ENCODE peak calls at places on chromosomes 7 and 10, in nine cellular contexts. L is fibroblast of lung, R is tibial nerve, S is kidney epithelial cell, N is AG04449, Z is SK-N-SH, E is cardiac muscle cell, W is brain microvascular endothelial cell, V is astrocyte of the cerebellum. K is an unnamed sample.

GRCh38 chr7:25326466-25327156 is 98.3 kb upstream of the NPVF start:
- DNase-seq in R (no peak), L (no peak), E (no peak), W (no peak), Z (no peak), V (no peak), N (no peak), S (no peak), K (no peak)

GRCh38 chr10:113993489-113993932 is 50.2 kb upstream of the ADRB1 start:
- DNase-seq in W (peak), Z (no peak), E (no peak), S (no peak), R (no peak), N (no peak), L (peak), V (peak), K (no peak)

GRCh38 chr7:157709531-157710251 is 372.9 kb downstream of the DNAJB6 start:
- DNase-seq in N (no peak), L (no peak), S (no peak), R (no peak), Z (no peak), V (no peak), E (no peak), W (no peak), K (no peak)

GRCh38 chr10:123549761-123550454 is 116.2 kb upstream of the GPR26 start:
- DNase-seq in Z (no peak), W (no peak), R (no peak), S (no peak), L (no peak), N (no peak), E (no peak), V (no peak), K (no peak)

GRCh38 chr10:11539191-11539868 is 72.1 kb downstream of the USP6NL start:
- DNase-seq in L (peak), R (no peak), E (no peak), N (no peak), W (no peak), V (no peak), Z (no peak), S (no peak), K (no peak)

GRCh38 chr7:158861004-158861787 is 4.8 kb downstream of the DYNC2I1 start:
- DNase-seq in Z (no peak), E (no peak), L (no peak), S (no peak), V (no peak), R (no peak), W (no peak), N (no peak), K (no peak)

GRCh38 chr10:128534686-128535085 is 408.5 kb upstream of the MKI67 start:
- DNase-seq in S (no peak), L (no peak), V (no peak), R (no peak), W (no peak), N (no peak), E (no peak), Z (no peak), K (no peak)

GRCh38 chr10:104424719-104425118 is 71.1 kb downstream of the CFAP58 start:
- DNase-seq in L (peak), N (no peak), R (no peak), S (no peak), E (no peak), W (no peak), V (no peak), Z (no peak), K (no peak)

GRCh38 chr10:25933653-25934608 is at the start of gene MYO3A:
- DNase-seq in R (no peak), L (no peak), S (no peak), W (no peak), Z (peak), V (no peak), E (peak), N (no peak), K (no peak)

GRCh38 chr7:138449580-138449979 is 10.5 kb upstream of the TRIM24 start:
- DNase-seq in N (no peak), Z (peak), L (no peak), V (no peak), R (no peak), E (no peak), W (no peak), S (no peak), K (no peak)

GRCh38 chr10:35225204-35225603 is 98.6 kb downstream of the CREM start:
- DNase-seq in L (no peak), R (no peak), N (no peak), W (no peak), Z (no peak), E (no peak), V (no peak), S (no peak), K (no peak)

GRCh38 chr10:35224045-35224740 is 97.5 kb downstream of the CREM start:
- DNase-seq in V (no peak), Z (no peak), S (no peak), W (no peak), R (no peak), E (no peak), N (no peak), L (no peak), K (no peak)

GRCh38 chr10:35226507-35226906 is 99.9 kb downstream of the CREM start:
- DNase-seq in L (no peak), E (no peak), S (no peak), Z (no peak), R (no peak), W (no peak), N (no peak), V (no peak), K (no peak)

GRCh38 chr10:35231646-35232045 is 104.7 kb upstream of the CCNY start:
- DNase-seq in V (no peak), S (no peak), W (no peak), N (no peak), Z (no peak), E (no peak), R (no peak), L (no peak), K (no peak)

DNA sequence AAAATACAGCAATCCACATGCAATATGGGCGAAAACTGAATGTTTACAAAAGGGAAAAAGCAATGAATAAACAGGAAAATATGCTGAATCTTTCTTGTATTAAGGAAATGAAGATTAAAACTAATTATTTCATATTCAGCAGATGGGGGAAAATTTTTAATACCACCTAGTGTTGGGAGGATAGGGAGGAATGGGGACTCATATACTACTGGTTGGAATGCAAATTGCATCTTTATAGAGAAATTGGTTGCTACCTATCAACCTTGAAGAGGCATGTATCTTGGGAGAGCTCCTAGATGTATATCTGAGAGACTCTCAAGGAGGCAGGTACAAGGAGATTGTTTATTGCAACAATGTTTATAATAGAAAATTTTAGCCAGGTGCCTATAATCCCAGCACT is 101.4 kb downstream of the CREM start:
- DNase-seq in N (no peak), S (no peak), Z (no peak), V (no peak), W (no peak), E (no peak), R (no peak), L (no peak), K (no peak)
- TF ChIP-seq CTCF in N (no peak), S (peak), Z (peak), V (no peak), W (no peak), E (no peak), R (no peak), L (no peak), K (no peak)

DNA sequence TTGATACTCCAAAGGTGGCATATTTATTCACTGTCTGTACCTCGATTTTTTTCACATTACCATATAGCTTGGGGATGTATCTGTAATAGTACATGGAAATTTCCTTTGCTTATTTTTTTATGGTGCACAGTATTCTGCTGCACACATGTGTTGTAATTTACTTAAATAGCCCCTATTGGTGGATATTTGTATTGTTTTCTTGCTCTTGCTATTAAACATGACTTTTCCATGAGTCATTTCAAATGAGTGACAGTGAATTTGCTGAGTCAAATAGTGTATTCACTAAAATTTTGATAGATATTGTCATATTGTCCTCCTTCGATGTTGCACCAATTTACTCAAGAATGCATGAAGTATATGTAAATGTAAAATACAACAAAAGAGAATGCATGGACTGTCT is 122.7 kb upstream of the STEAP4 start:
- DNase-seq in R (no peak), V (no peak), S (no peak), Z (no peak), W (no peak), L (no peak), N (no peak), E (no peak), K (no peak)
- TF ChIP-seq CTCF in R (no peak), V (no peak), S (peak), Z (peak), W (no peak), L (no peak), N (no peak), E (no peak), K (no peak)

GRCh38 chr10:43904831-43905230 is 256.1 kb upstream of the ZNF32 start:
- DNase-seq in N (no peak), S (no peak), V (no peak), W (no peak), E (no peak), L (no peak), R (no peak), Z (peak), K (no peak)
- TF ChIP-seq CTCF in N (no peak), S (no peak), V (peak), W (peak), E (no peak), L (no peak), R (no peak), Z (no peak), K (no peak)

GRCh38 chr7:99616359-99617186 is at the start of gene ZSCAN25:
- DNase-seq in Z (peak), L (peak), N (peak), E (peak), R (peak), W (peak), S (peak), V (peak), K (peak)
- TF ChIP-seq CTCF in Z (peak), L (peak), N (peak), E (peak), R (no peak), W (peak), S (peak), V (peak), K (no peak)

GRCh38 chr10:35797187-35797586 is 155.1 kb upstream of the FZD8 start:
- DNase-seq in Z (no peak), W (peak), N (no peak), R (no peak), S (no peak), V (peak), L (peak), E (no peak), K (no peak)

GRCh38 chr10:35795131-35795819 is 153.2 kb upstream of the FZD8 start:
- DNase-seq in E (no peak), L (no peak), R (no peak), V (peak), Z (no peak), W (peak), N (no peak), S (no peak), K (no peak)

GRCh38 chr10:35789996-35790395 is 147.9 kb upstream of the FZD8 start:
- DNase-seq in Z (no peak), W (peak), L (no peak), R (no peak), V (no peak), N (no peak), S (peak), E (no peak), K (no peak)

GRCh38 chr10:35792301-35792700 is 150.2 kb upstream of the FZD8 start:
- DNase-seq in L (no peak), E (no peak), W (no peak), N (no peak), R (no peak), S (no peak), V (no peak), Z (no peak), K (no peak)

GRCh38 chr10:35794703-35795102 is 152.6 kb upstream of the FZD8 start:
- DNase-seq in V (no peak), R (no peak), L (no peak), S (no peak), E (no peak), N (no peak), W (peak), Z (no peak), K (no peak)
- TF ChIP-seq CTCF in V (no peak), R (no peak), L (no peak), S (no peak), E (no peak), N (no peak), W (no peak), Z (no peak), K (no peak)

GRCh38 chr7:151659219-151659618 is 139.5 kb upstream of the RHEB start:
- DNase-seq in L (no peak), S (no peak), R (no peak), V (no peak), Z (no peak), E (no peak), N (no peak), W (no peak), K (no peak)
- TF ChIP-seq CTCF in L (no peak), S (no peak), R (no peak), V (no peak), Z (no peak), E (no peak), N (no peak), W (no peak), K (no peak)

K was measured in omental fat pad.